ENCODE peak calls at places on chromosome 2, in ten cellular contexts. One of them, this sample, is unnamed.

GRCh38 chr2:176885661-176886060 is 326.9 kb upstream of the HNRNPA3 start:
- DNase-seq in A549: no peak
- DNase-seq in breast epithelium: no peak
- DNase-seq in prostate gland: no peak
- DNase-seq in adrenal gland: no peak
- DNase-seq in HepG2: no peak
- DNase-seq in ovary: no peak
- DNase-seq in H1: no peak
- DNase-seq in heart left ventricle: no peak
- DNase-seq in stomach: no peak
- DNase-seq in this sample: no peak

GRCh38 chr2:144201868-144202468 is 318.0 kb downstream of the ZEB2 start:
- DNase-seq in stomach: no peak
- DNase-seq in prostate gland: no peak
- DNase-seq in A549: no peak
- DNase-seq in heart left ventricle: no peak
- DNase-seq in H1: no peak
- DNase-seq in adrenal gland: no peak
- DNase-seq in HepG2: no peak
- DNase-seq in breast epithelium: no peak
- DNase-seq in ovary: no peak
- DNase-seq in this sample: no peak

GRCh38 chr2:194135463-194135862 is 1521.6 kb upstream of the SLC39A10 start:
- DNase-seq in A549: no peak
- DNase-seq in ovary: no peak
- DNase-seq in heart left ventricle: no peak
- DNase-seq in HepG2: no peak
- DNase-seq in stomach: no peak
- DNase-seq in adrenal gland: no peak
- DNase-seq in H1: no peak
- DNase-seq in prostate gland: no peak
- DNase-seq in breast epithelium: no peak
- DNase-seq in this sample: no peak

GRCh38 chr2:3462493-3463104 is 56.7 kb downstream of the ADI1 start:
- DNase-seq in stomach: no peak
- DNase-seq in HepG2: no peak
- DNase-seq in ovary: no peak
- DNase-seq in heart left ventricle: no peak
- DNase-seq in adrenal gland: peak; percentile 48
- DNase-seq in H1: no peak
- DNase-seq in breast epithelium: no peak
- DNase-seq in A549: no peak
- DNase-seq in prostate gland: no peak
- DNase-seq in this sample: no peak

GRCh38 chr2:200578778-200579177 is 7.0 kb upstream of the AOX1 start:
- DNase-seq in prostate gland: no peak
- DNase-seq in heart left ventricle: no peak
- DNase-seq in adrenal gland: no peak
- DNase-seq in breast epithelium: no peak
- DNase-seq in ovary: no peak
- DNase-seq in stomach: no peak
- DNase-seq in HepG2: peak; percentile 83
- DNase-seq in A549: peak; percentile 44
- DNase-seq in H1: no peak
- DNase-seq in this sample: no peak

GRCh38 chr2:216572582-216573578 is 60.3 kb upstream of the IGFBP2 start:
- DNase-seq in prostate gland: no peak
- DNase-seq in ovary: peak; percentile 76
- DNase-seq in HepG2: peak; percentile 78
- DNase-seq in adrenal gland: peak; percentile 86
- DNase-seq in A549: no peak
- DNase-seq in heart left ventricle: peak; percentile 92
- DNase-seq in H1: no peak
- DNase-seq in stomach: peak; percentile 91
- DNase-seq in breast epithelium: peak; percentile 50
- DNase-seq in this sample: no peak

GRCh38 chr2:240614391-240614790 is 10.9 kb upstream of the GPR35 start:
- DNase-seq in H1: no peak
- DNase-seq in A549: no peak
- DNase-seq in ovary: peak; percentile 18
- DNase-seq in stomach: no peak
- DNase-seq in HepG2: no peak
- DNase-seq in breast epithelium: no peak
- DNase-seq in heart left ventricle: no peak
- DNase-seq in adrenal gland: no peak
- DNase-seq in prostate gland: no peak
- DNase-seq in this sample: no peak

GRCh38 chr2:32727157-32727556 is 99.3 kb downstream of the TTC27 start:
- DNase-seq in breast epithelium: no peak
- DNase-seq in prostate gland: no peak
- DNase-seq in A549: no peak
- DNase-seq in adrenal gland: no peak
- DNase-seq in H1: no peak
- DNase-seq in HepG2: no peak
- DNase-seq in ovary: no peak
- DNase-seq in heart left ventricle: no peak
- DNase-seq in stomach: no peak
- DNase-seq in this sample: no peak

GRCh38 chr2:226903179-226903578 is 67.3 kb downstream of the RHBDD1 start:
- DNase-seq in ovary: no peak
- DNase-seq in breast epithelium: no peak
- DNase-seq in adrenal gland: peak; percentile 59
- DNase-seq in A549: peak; percentile 18
- DNase-seq in H1: no peak
- DNase-seq in HepG2: no peak
- DNase-seq in prostate gland: no peak
- DNase-seq in heart left ventricle: no peak
- DNase-seq in stomach: no peak
- DNase-seq in this sample: no peak

GRCh38 chr2:69773201-69773600 is 31.3 kb downstream of the ANXA4 start:
- DNase-seq in stomach: no peak
- DNase-seq in breast epithelium: no peak
- DNase-seq in A549: no peak
- DNase-seq in HepG2: no peak
- DNase-seq in ovary: no peak
- DNase-seq in H1: no peak
- DNase-seq in prostate gland: no peak
- DNase-seq in adrenal gland: no peak
- DNase-seq in heart left ventricle: no peak
- DNase-seq in this sample: no peak

GRCh38 chr2:12930382-12930781 is 213.6 kb downstream of the TRIB2 start:
- DNase-seq in H1: no peak
- DNase-seq in heart left ventricle: no peak
- DNase-seq in HepG2: no peak
- DNase-seq in stomach: no peak
- DNase-seq in breast epithelium: no peak
- DNase-seq in ovary: no peak
- DNase-seq in prostate gland: no peak
- DNase-seq in A549: no peak
- DNase-seq in adrenal gland: no peak
- DNase-seq in this sample: no peak

GRCh38 chr2:182522930-182523541 is 96.2 kb upstream of the PDE1A start:
- DNase-seq in adrenal gland: no peak
- DNase-seq in ovary: no peak
- DNase-seq in prostate gland: no peak
- DNase-seq in A549: no peak
- DNase-seq in H1: no peak
- DNase-seq in breast epithelium: no peak
- DNase-seq in HepG2: no peak
- DNase-seq in stomach: no peak
- DNase-seq in heart left ventricle: no peak
- DNase-seq in this sample: no peak

GRCh38 chr2:69138793-69139510 is 126.0 kb downstream of the ANTXR1 start:
- DNase-seq in breast epithelium: no peak
- DNase-seq in H1: no peak
- DNase-seq in heart left ventricle: no peak
- DNase-seq in prostate gland: no peak
- DNase-seq in stomach: no peak
- DNase-seq in adrenal gland: peak; percentile 82
- DNase-seq in HepG2: no peak
- DNase-seq in A549: peak; percentile 65
- DNase-seq in ovary: no peak
- DNase-seq in this sample: peak; percentile 56

GRCh38 chr2:205511221-205511620 is 171.1 kb upstream of the NRP2 start:
- DNase-seq in heart left ventricle: no peak
- DNase-seq in adrenal gland: no peak
- DNase-seq in H1: no peak
- DNase-seq in A549: no peak
- DNase-seq in ovary: no peak
- DNase-seq in prostate gland: no peak
- DNase-seq in HepG2: no peak
- DNase-seq in breast epithelium: no peak
- DNase-seq in stomach: no peak
- DNase-seq in this sample: no peak

GRCh38 chr2:46136481-46136880 is 160.7 kb upstream of the EPAS1 start:
- DNase-seq in adrenal gland: no peak
- DNase-seq in stomach: no peak
- DNase-seq in breast epithelium: no peak
- DNase-seq in ovary: no peak
- DNase-seq in prostate gland: no peak
- DNase-seq in A549: no peak
- DNase-seq in H1: no peak
- DNase-seq in heart left ventricle: no peak
- DNase-seq in HepG2: no peak
- DNase-seq in this sample: no peak

GRCh38 chr2:199488772-199489400 is 31.1 kb upstream of the SATB2 start:
- DNase-seq in prostate gland: no peak
- DNase-seq in HepG2: peak; percentile 54
- DNase-seq in stomach: peak; percentile 57
- DNase-seq in H1: peak; percentile 88
- DNase-seq in heart left ventricle: no peak
- DNase-seq in adrenal gland: peak; percentile 76
- DNase-seq in A549: peak; percentile 58
- DNase-seq in ovary: no peak
- DNase-seq in breast epithelium: no peak
- DNase-seq in this sample: peak; percentile 68

GRCh38 chr2:72681016-72681995 is 144.5 kb downstream of the EXOC6B start:
- DNase-seq in adrenal gland: no peak
- DNase-seq in HepG2: peak; percentile 80
- DNase-seq in heart left ventricle: no peak
- DNase-seq in prostate gland: no peak
- DNase-seq in H1: no peak
- DNase-seq in stomach: no peak
- DNase-seq in breast epithelium: no peak
- DNase-seq in A549: no peak
- DNase-seq in ovary: no peak
- DNase-seq in this sample: no peak

GRCh38 chr2:220682616-220683015 is 889.5 kb downstream of the EPHA4 start:
- DNase-seq in stomach: no peak
- DNase-seq in ovary: no peak
- DNase-seq in heart left ventricle: no peak
- DNase-seq in A549: peak; percentile 5
- DNase-seq in adrenal gland: no peak
- DNase-seq in breast epithelium: no peak
- DNase-seq in HepG2: no peak
- DNase-seq in prostate gland: no peak
- DNase-seq in H1: no peak
- DNase-seq in this sample: no peak

GRCh38 chr2:42367835-42368234 is 6.8 kb upstream of the COX7A2L start:
- DNase-seq in ovary: no peak
- DNase-seq in breast epithelium: no peak
- DNase-seq in heart left ventricle: no peak
- DNase-seq in HepG2: no peak
- DNase-seq in prostate gland: peak; percentile 55
- DNase-seq in H1: no peak
- DNase-seq in stomach: no peak
- DNase-seq in adrenal gland: no peak
- DNase-seq in A549: no peak
- DNase-seq in this sample: no peak

GRCh38 chr2:101697124-101697793 is at the start of gene MAP4K4:
- DNase-seq in H1: peak; percentile 79
- DNase-seq in breast epithelium: peak; percentile 54
- DNase-seq in ovary: peak; percentile 88
- DNase-seq in adrenal gland: peak; percentile 83
- DNase-seq in prostate gland: peak; percentile 65
- DNase-seq in heart left ventricle: peak; percentile 90
- DNase-seq in stomach: peak; percentile 75
- DNase-seq in HepG2: peak; percentile 84
- DNase-seq in A549: peak; percentile 82
- DNase-seq in this sample: peak; percentile 78
- TF ChIP-seq POLR2A in H1: peak; percentile 85
- TF ChIP-seq POLR2A in breast epithelium: no peak
- TF ChIP-seq POLR2A in ovary: peak; percentile 46
- TF ChIP-seq POLR2A in adrenal gland: no peak
- TF ChIP-seq POLR2A in prostate gland: peak; percentile 33
- TF ChIP-seq POLR2A in heart left ventricle: peak; percentile 54
- TF ChIP-seq POLR2A in stomach: no peak
- TF ChIP-seq POLR2A in HepG2: peak; percentile 48
- TF ChIP-seq POLR2A in A549: peak; percentile 68
- TF ChIP-seq POLR2A in this sample: peak; percentile 8

GRCh38 chr2:134119672-134120159 is 134.2 kb upstream of the MGAT5 start:
- DNase-seq in HepG2: peak; percentile 88
- DNase-seq in A549: peak; percentile 87
- DNase-seq in heart left ventricle: peak; percentile 91
- DNase-seq in adrenal gland: peak; percentile 93
- DNase-seq in H1: peak; percentile 90
- DNase-seq in ovary: peak; percentile 90
- DNase-seq in breast epithelium: peak; percentile 83
- DNase-seq in stomach: peak; percentile 92
- DNase-seq in prostate gland: peak; percentile 91
- DNase-seq in this sample: peak; percentile 92
- H3K27ac ChIP-seq in HepG2: peak overlapping the region; percentile 82
- H3K27ac ChIP-seq in A549: peak overlapping the region; percentile 87
- H3K27ac ChIP-seq in heart left ventricle: peak overlapping the region; percentile 89
- H3K27ac ChIP-seq in adrenal gland: peak overlapping the region; percentile 88
- H3K27ac ChIP-seq in H1: no peak overlapping the region
- H3K27ac ChIP-seq in ovary: peak overlapping the region; percentile 91
- H3K27ac ChIP-seq in breast epithelium: peak overlapping the region; percentile 94
- H3K27ac ChIP-seq in stomach: peak overlapping the region; percentile 94
- H3K27ac ChIP-seq in prostate gland: peak overlapping the region; percentile 87
- H3K27ac ChIP-seq in this sample: peak overlapping the region; percentile 91

GRCh38 chr2:28958689-28959088 is 22.4 kb upstream of the TOGARAM2 start:
- DNase-seq in adrenal gland: peak; percentile 79
- DNase-seq in prostate gland: peak; percentile 62
- DNase-seq in ovary: peak; percentile 74
- DNase-seq in heart left ventricle: peak; percentile 47
- DNase-seq in HepG2: peak; percentile 70
- DNase-seq in breast epithelium: peak; percentile 30
- DNase-seq in H1: peak; percentile 69
- DNase-seq in A549: peak; percentile 77
- DNase-seq in stomach: no peak
- DNase-seq in this sample: peak; percentile 32
- TF ChIP-seq POLR2A in adrenal gland: no peak
- TF ChIP-seq POLR2A in prostate gland: no peak
- TF ChIP-seq POLR2A in ovary: no peak
- TF ChIP-seq POLR2A in heart left ventricle: no peak
- TF ChIP-seq POLR2A in HepG2: no peak
- TF ChIP-seq POLR2A in breast epithelium: no peak
- TF ChIP-seq POLR2A in H1: no peak
- TF ChIP-seq POLR2A in A549: no peak
- TF ChIP-seq POLR2A in stomach: no peak
- TF ChIP-seq POLR2A in this sample: no peak

DNA sequence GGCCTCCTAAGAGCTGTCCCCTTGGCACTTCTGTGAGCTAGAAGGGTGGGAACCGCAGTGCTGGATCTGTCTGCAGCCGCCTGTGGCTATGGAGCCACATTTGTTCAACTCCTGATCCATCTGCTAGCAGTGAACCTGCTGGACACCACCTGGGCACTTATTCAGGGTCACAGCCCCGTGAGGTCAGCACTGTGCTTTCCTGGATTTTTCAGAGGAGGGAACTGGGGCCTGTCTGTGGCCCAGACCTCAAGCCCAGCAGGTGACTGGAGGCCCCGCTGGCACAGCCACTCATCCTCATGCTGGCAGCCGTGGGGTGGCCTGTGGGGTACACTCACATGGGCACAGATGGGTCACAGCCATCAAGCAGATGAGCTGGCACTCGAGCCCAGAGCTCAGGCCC is 155.3 kb downstream of the TFCP2L1 start:
- DNase-seq in heart left ventricle: no peak
- DNase-seq in ovary: no peak
- DNase-seq in breast epithelium: no peak
- DNase-seq in prostate gland: no peak
- DNase-seq in adrenal gland: no peak
- DNase-seq in A549: no peak
- DNase-seq in HepG2: no peak
- DNase-seq in stomach: no peak
- DNase-seq in H1: no peak
- DNase-seq in this sample: no peak
- H3K27ac ChIP-seq in heart left ventricle: no peak overlapping the region
- H3K27ac ChIP-seq in ovary: no peak overlapping the region
- H3K27ac ChIP-seq in breast epithelium: no peak overlapping the region
- H3K27ac ChIP-seq in prostate gland: no peak overlapping the region
- H3K27ac ChIP-seq in adrenal gland: no peak overlapping the region
- H3K27ac ChIP-seq in A549: no peak overlapping the region
- H3K27ac ChIP-seq in HepG2: no peak overlapping the region
- H3K27ac ChIP-seq in stomach: no peak overlapping the region
- H3K27ac ChIP-seq in H1: no peak overlapping the region
- H3K27ac ChIP-seq in this sample: no peak overlapping the region